ENCODE peak calls at places on chromosomes 5 and 9, in ten cellular contexts. C is IMR-90; J is neural progenitor cell; V is GM20000; L is B cell; S is activated CD8-positive, alpha-beta T cell treated with anti-CD3 and anti-CD28 coated beads for 36 hours; R is upper lobe of left lung; Z is GM13976; U is ovary; F is fibroblast of the aortic adventitia. B is an unnamed sample.

GRCh38 chr5:43973318-43973717 is 370.3 kb downstream of the NNT start:
- DNase-seq in C (peak; percentile 1), J (no peak), V (no peak), L (no peak), S (no peak), R (no peak), Z (no peak), U (no peak), F (peak; percentile 42), B (no peak)

GRCh38 chr9:28699632-28700031 is 1126.4 kb upstream of the C9orf72 start:
- DNase-seq in C (no peak), J (no peak), V (no peak), L (no peak), S (no peak), R (no peak), Z (no peak), U (no peak), F (no peak), B (no peak)

GRCh38 chr5:38673671-38674071 is 117.2 kb upstream of the LIFR start:
- DNase-seq in C (no peak), J (peak; percentile 9), V (no peak), L (no peak), S (no peak), R (no peak), Z (no peak), U (no peak), F (no peak), B (no peak)

GRCh38 chr9:99852617-99853016 is 30.9 kb downstream of the NR4A3 start:
- DNase-seq in C (no peak), J (no peak), V (no peak), L (no peak), S (no peak), R (no peak), Z (no peak), U (no peak), F (no peak), B (no peak)

GRCh38 chr5:179699640-179700298 is 1.0 kb downstream of the CANX start:
- DNase-seq in C (peak; percentile 36), J (peak; percentile 16), V (peak; percentile 48), L (no peak), S (peak; percentile 70), R (no peak), Z (peak; percentile 51), U (no peak), F (peak; percentile 40), B (peak; percentile 43)

GRCh38 chr9:78572266-78572665 is 275.3 kb downstream of the PSAT1 start:
- DNase-seq in C (no peak), J (no peak), V (no peak), L (no peak), S (no peak), R (no peak), Z (no peak), U (no peak), F (no peak), B (no peak)

GRCh38 chr9:102700936-102701335 is 294.2 kb upstream of the CYLC2 start:
- DNase-seq in C (no peak), J (no peak), V (no peak), L (no peak), S (no peak), R (no peak), Z (no peak), U (no peak), F (no peak), B (no peak)

GRCh38 chr5:137838976-137839375 is 28.7 kb upstream of the MYOT start:
- DNase-seq in C (no peak), J (no peak), V (no peak), L (no peak), S (no peak), R (no peak), Z (no peak), U (no peak), F (no peak), B (no peak)

GRCh38 chr9:34035656-34036055 is 13.0 kb downstream of the UBAP2 start:
- DNase-seq in C (no peak), J (no peak), V (no peak), L (no peak), S (no peak), R (no peak), Z (no peak), U (no peak), F (no peak), B (no peak)

GRCh38 chr5:16805478-16805877 is 130.6 kb downstream of the MYO10 start:
- DNase-seq in C (no peak), J (no peak), V (no peak), L (no peak), S (no peak), R (no peak), Z (no peak), U (no peak), F (no peak), B (no peak)

GRCh38 chr9:86286278-86286677 is 3.9 kb upstream of the ISCA1 start:
- DNase-seq in C (no peak), J (no peak), V (no peak), L (no peak), S (no peak), R (no peak), Z (no peak), U (no peak), F (no peak), B (no peak)

GRCh38 chr5:67214713-67215591 is 18.4 kb upstream of the CD180 start:
- DNase-seq in C (no peak), J (no peak), V (no peak), L (no peak), S (no peak), R (no peak), Z (no peak), U (no peak), F (no peak), B (no peak)

GRCh38 chr5:102583663-102584062 is 84.9 kb upstream of the SLCO6A1 start:
- DNase-seq in C (peak; percentile 18), J (no peak), V (no peak), L (no peak), S (no peak), R (no peak), Z (no peak), U (no peak), F (peak; percentile 56), B (no peak)
- TF ChIP-seq CTCF in C (peak; percentile 50), J (peak; percentile 63), V (no peak), L (peak; percentile 65), S (peak; percentile 69), R (no peak), Z (no peak), U (peak; percentile 12), F (no peak), B (peak; percentile 1)

DNA sequence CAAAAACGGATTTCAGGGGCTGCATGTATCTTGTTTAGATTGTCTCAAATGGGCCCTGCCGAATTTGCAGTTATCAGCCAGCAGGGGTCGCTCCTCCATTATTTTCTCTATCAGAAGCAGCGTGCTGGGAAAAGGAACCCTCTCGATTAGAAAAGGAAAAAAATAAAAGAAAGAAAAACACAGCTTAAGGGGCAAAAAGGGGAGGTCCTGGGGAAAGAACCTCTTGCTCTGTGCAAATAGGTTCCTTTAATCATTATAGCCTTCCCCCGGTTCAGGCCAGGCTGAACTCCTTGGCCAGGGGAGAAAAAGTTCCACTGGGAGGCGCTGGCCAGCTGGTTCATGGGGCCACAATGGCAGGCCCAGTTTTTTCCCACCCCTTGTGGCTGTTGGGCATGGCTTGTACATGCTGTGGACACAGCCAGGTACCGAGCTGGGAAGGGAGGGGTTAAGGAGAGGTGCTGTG is 25.0 kb upstream of the CAPSL start:
- DNase-seq in C (peak; percentile 20), J (peak; percentile 28), V (no peak), L (no peak), S (peak; percentile 27), R (no peak), Z (no peak), U (no peak), F (peak; percentile 4), B (no peak)
- TF ChIP-seq CTCF in C (peak; percentile 60), J (peak; percentile 66), V (no peak), L (no peak), S (peak; percentile 67), R (no peak), Z (no peak), U (no peak), F (peak; percentile 19), B (no peak)

GRCh38 chr5:130111723-130112122 is 207.5 kb downstream of the CHSY3 start:
- DNase-seq in C (no peak), J (no peak), V (no peak), L (no peak), S (no peak), R (no peak), Z (no peak), U (no peak), F (no peak), B (no peak)

GRCh38 chr5:130112246-130112645 is 208.0 kb downstream of the CHSY3 start:
- DNase-seq in C (no peak), J (no peak), V (no peak), L (no peak), S (no peak), R (no peak), Z (no peak), U (no peak), F (no peak), B (no peak)

GRCh38 chr5:130104895-130105684 is 200.8 kb downstream of the CHSY3 start:
- DNase-seq in C (peak; percentile 1), J (no peak), V (no peak), L (no peak), S (no peak), R (no peak), Z (no peak), U (no peak), F (peak; percentile 12), B (no peak)

GRCh38 chr5:130110333-130110732 is 206.1 kb downstream of the CHSY3 start:
- DNase-seq in C (no peak), J (no peak), V (no peak), L (no peak), S (no peak), R (no peak), Z (no peak), U (no peak), F (peak; percentile 23), B (no peak)

DNA sequence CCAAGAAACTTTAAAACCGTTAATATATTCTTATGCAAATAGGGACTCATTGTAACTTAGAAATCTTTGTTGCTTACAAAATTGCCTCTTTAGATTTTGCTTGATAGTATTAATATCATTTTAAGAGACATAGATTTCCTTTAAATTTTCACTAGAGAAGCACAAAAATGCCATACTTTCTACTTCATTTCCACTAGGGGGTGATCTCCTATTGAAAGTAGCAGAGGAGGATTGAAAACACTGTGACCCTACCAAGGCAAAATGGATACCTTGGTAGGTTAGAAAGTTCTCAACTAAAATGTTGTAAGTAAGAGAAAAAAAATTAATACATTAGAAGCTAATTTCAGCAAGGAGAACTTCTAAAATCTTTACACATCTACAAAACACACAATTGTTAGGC is 204.9 kb downstream of the CHSY3 start:
- DNase-seq in C (peak; percentile 18), J (peak; percentile 59), V (peak; percentile 13), L (no peak), S (no peak), R (no peak), Z (peak; percentile 10), U (no peak), F (peak; percentile 65), B (peak; percentile 8)
- TF ChIP-seq CTCF in C (peak; percentile 46), J (peak; percentile 82), V (no peak), L (peak; percentile 54), S (peak; percentile 55), R (peak; percentile 42), Z (peak; percentile 43), U (no peak), F (peak; percentile 64), B (peak; percentile 40)

DNA sequence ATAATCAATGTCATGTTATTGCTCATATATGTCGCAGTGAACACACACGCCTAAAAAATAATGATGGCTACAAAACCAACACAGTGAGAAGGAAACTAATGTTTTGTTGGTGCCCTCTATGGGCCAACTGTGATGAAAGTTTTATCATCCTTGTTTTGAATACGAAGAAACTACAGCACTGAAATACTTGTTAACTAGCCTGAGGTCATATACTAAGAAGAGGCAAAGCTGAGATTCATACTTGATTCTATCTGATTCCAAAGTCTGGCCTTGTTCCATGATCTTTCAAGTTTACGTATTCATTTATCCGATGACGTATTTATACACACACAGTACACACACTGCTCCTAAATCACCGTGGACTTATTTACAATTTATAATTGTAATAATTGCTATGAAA is 16.1 kb upstream of the DRD1 start:
- DNase-seq in C (peak; percentile 33), J (no peak), V (no peak), L (no peak), S (peak; percentile 32), R (no peak), Z (no peak), U (no peak), F (peak; percentile 39), B (no peak)
- TF ChIP-seq CTCF in C (peak; percentile 52), J (peak; percentile 63), V (peak; percentile 5), L (no peak), S (no peak), R (no peak), Z (no peak), U (no peak), F (peak; percentile 47), B (peak; percentile 33)